ENCODE peak calls at places on chromosome 14, in ten cellular contexts. C is lower leg skin, X is lower lobe of right lung, I is fibroblast of mammary gland, D is endodermal cell, M is Panc1, J is SK-N-SH, S is tibial artery, O is IMR-90, B is OCI-LY7. Z is an unnamed sample.

GRCh38 chr14:32224731-32225377 is 21.8 kb upstream of the RNU6-8 start:
- DNase-seq in B (no peak), C (no peak), X (peak), S (peak), D (peak), I (peak), O (peak), J (peak), M (no peak), Z (peak)

GRCh38 chr14:62301076-62301475 is 538.9 kb downstream of the SNAPC1 start:
- DNase-seq in O (peak), J (no peak), X (no peak), S (no peak), B (no peak), I (no peak), C (no peak), M (no peak), D (no peak), Z (peak)

GRCh38 chr14:105389976-105390848 is 8.1 kb upstream of the TEX22 start:
- DNase-seq in X (no peak), B (peak), M (no peak), D (no peak), J (no peak), C (no peak), I (no peak), O (no peak), S (no peak), Z (no peak)

GRCh38 chr14:103834956-103835355 is 12.4 kb downstream of the PPP1R13B start:
- DNase-seq in X (no peak), O (no peak), S (no peak), D (peak), C (no peak), M (no peak), I (no peak), B (no peak), J (no peak), Z (no peak)

GRCh38 chr14:35258420-35258819 is 33.8 kb upstream of the PSMA6 start:
- DNase-seq in O (no peak), X (no peak), B (no peak), C (no peak), M (no peak), J (no peak), D (no peak), S (no peak), I (no peak), Z (no peak)

GRCh38 chr14:24481622-24482324 is 26.3 kb downstream of the CMA1 start:
- DNase-seq in J (peak), B (peak), M (peak), D (peak), C (no peak), I (peak), O (peak), S (no peak), X (peak), Z (no peak)

GRCh38 chr14:91911474-91912032 is 35.9 kb downstream of the FBLN5 start:
- DNase-seq in C (no peak), O (peak), D (peak), M (no peak), I (peak), B (peak), X (no peak), J (peak), S (no peak), Z (peak)

GRCh38 chr14:90739318-90740077 is 76.7 kb downstream of the TTC7B start:
- DNase-seq in M (no peak), B (no peak), S (no peak), J (peak), C (no peak), D (peak), I (no peak), O (peak), X (no peak), Z (no peak)

GRCh38 chr14:65000868-65001600 is 14.3 kb downstream of the FNTB start:
- DNase-seq in C (no peak), X (no peak), S (no peak), I (no peak), D (no peak), J (no peak), M (no peak), B (no peak), O (peak), Z (no peak)

GRCh38 chr14:95341115-95341514 is 21.4 kb upstream of the CLMN start:
- DNase-seq in O (no peak), B (no peak), X (no peak), S (no peak), J (no peak), D (no peak), I (peak), C (no peak), M (no peak), Z (no peak)

GRCh38 chr14:76908834-76909233 is 82.6 kb downstream of the LRRC74A start:
- DNase-seq in S (no peak), O (no peak), C (no peak), I (no peak), X (peak), B (peak), J (no peak), D (no peak), M (no peak), Z (no peak)

GRCh38 chr14:69036757-69037506 is 57.8 kb upstream of the ACTN1 start:
- DNase-seq in S (no peak), D (peak), X (no peak), O (no peak), C (no peak), I (no peak), M (no peak), B (no peak), J (no peak), Z (no peak)

GRCh38 chr14:73761621-73762355 is 47.6 kb upstream of the PNMA1 start:
- DNase-seq in S (no peak), J (no peak), D (no peak), X (no peak), M (no peak), I (no peak), B (peak), O (no peak), C (no peak), Z (no peak)

GRCh38 chr14:103867523-103867953 is 20.2 kb upstream of the PPP1R13B start:
- DNase-seq in I (no peak), O (no peak), C (no peak), D (no peak), S (no peak), J (peak), B (no peak), X (peak), M (no peak), Z (no peak)

GRCh38 chr14:54086780-54087179 is 130.2 kb upstream of the BMP4 start:
- DNase-seq in X (no peak), M (no peak), S (no peak), O (peak), B (no peak), I (no peak), J (no peak), C (no peak), D (no peak), Z (no peak)

GRCh38 chr14:33631021-33631420 is 319.9 kb downstream of the EGLN3 start:
- DNase-seq in O (no peak), J (no peak), B (no peak), I (no peak), X (no peak), M (no peak), S (no peak), C (no peak), D (no peak), Z (no peak)

GRCh38 chr14:68367444-68368014 is 425.3 kb downstream of the ZFP36L1 start:
- DNase-seq in O (no peak), J (peak), M (no peak), X (no peak), B (no peak), D (no peak), C (no peak), S (no peak), I (no peak), Z (no peak)

GRCh38 chr14:67576216-67576615 is 23.9 kb downstream of the PIGH start:
- DNase-seq in S (peak), J (no peak), X (peak), I (no peak), B (no peak), O (no peak), D (no peak), M (no peak), C (no peak), Z (no peak)

GRCh38 chr14:76405627-76406026 is 29.7 kb downstream of the ESRRB start:
- DNase-seq in I (no peak), J (no peak), O (no peak), B (no peak), M (no peak), C (no peak), S (no peak), X (no peak), D (no peak), Z (no peak)

GRCh38 chr14:67137744-67138371 is 51.4 kb upstream of the GARIN2 start:
- DNase-seq in O (peak), X (no peak), D (no peak), S (no peak), M (no peak), B (peak), C (no peak), J (peak), I (peak), Z (peak)

GRCh38 chr14:75303415-75303814 is 24.8 kb downstream of the FOS start:
- DNase-seq in J (peak), I (peak), O (peak), D (peak), S (peak), B (peak), C (peak), X (peak), M (no peak), Z (peak)

GRCh38 chr14:56471056-56471455 is 108.5 kb upstream of the TMEM260 start:
- DNase-seq in D (no peak), M (no peak), B (no peak), J (no peak), C (no peak), I (no peak), O (no peak), S (no peak), X (no peak), Z (no peak)

GRCh38 chr14:79571361-79571760 is 639.9 kb downstream of the DIO2 start:
- DNase-seq in M (no peak), D (no peak), X (no peak), I (no peak), O (no peak), S (no peak), B (no peak), J (no peak), C (no peak), Z (no peak)

GRCh38 chr14:79764288-79764687 is 447.0 kb downstream of the DIO2 start:
- DNase-seq in B (no peak), M (no peak), C (no peak), J (no peak), S (no peak), I (no peak), X (no peak), D (no peak), O (no peak), Z (no peak)

GRCh38 chr14:56555921-56556570 is 23.6 kb upstream of the TMEM260 start:
- DNase-seq in X (no peak), M (peak), J (peak), S (no peak), I (peak), B (peak), D (no peak), C (no peak), O (peak), Z (peak)

GRCh38 chr14:65258391-65258790 is 154.1 kb upstream of the FUT8 start:
- DNase-seq in B (no peak), D (no peak), C (no peak), I (peak), M (peak), O (peak), S (no peak), X (no peak), J (no peak), Z (peak)

GRCh38 chr14:29906256-29906885 is 21.3 kb downstream of the PRKD1 start:
- DNase-seq in X (no peak), O (peak), J (no peak), B (no peak), S (no peak), C (no peak), D (no peak), M (peak), I (peak), Z (peak)

GRCh38 chr14:76456200-76456599 is 80.3 kb downstream of the ESRRB start:
- DNase-seq in C (no peak), O (peak), X (no peak), D (peak), J (peak), B (peak), I (peak), S (no peak), M (no peak), Z (no peak)

GRCh38 chr14:79162833-79163232 is 992.7 kb downstream of the NRXN3 start:
- DNase-seq in O (no peak), S (no peak), C (no peak), J (no peak), D (no peak), X (no peak), B (no peak), I (no peak), M (no peak), Z (no peak)

GRCh38 chr14:100176811-100177327 is 17.4 kb upstream of the DEGS2 start:
- DNase-seq in M (no peak), O (no peak), C (no peak), X (no peak), D (no peak), I (no peak), B (no peak), J (no peak), S (no peak), Z (no peak)

GRCh38 chr14:87830443-87831096 is 162.4 kb downstream of the GALC start:
- DNase-seq in C (no peak), D (no peak), J (no peak), B (no peak), S (no peak), I (no peak), O (no peak), X (no peak), M (no peak), Z (no peak)

GRCh38 chr14:55126089-55126488 is 3.0 kb upstream of the LGALS3 start:
- DNase-seq in O (no peak), X (no peak), B (no peak), J (no peak), S (no peak), M (no peak), C (peak), D (no peak), I (no peak), Z (no peak)
- TF ChIP-seq CTCF in O (no peak), X (no peak), B (no peak), J (no peak), S (no peak), M (no peak), C (no peak), D (no peak), I (no peak), Z (no peak)

GRCh38 chr14:101733211-101733610 is 28.3 kb upstream of the PPP2R5C start:
- DNase-seq in D (no peak), I (peak), X (no peak), O (peak), S (no peak), M (no peak), C (no peak), B (no peak), J (no peak), Z (peak)
- TF ChIP-seq CTCF in D (no peak), I (no peak), X (no peak), O (no peak), S (no peak), M (no peak), C (no peak), B (no peak), J (no peak), Z (no peak)

DNA sequence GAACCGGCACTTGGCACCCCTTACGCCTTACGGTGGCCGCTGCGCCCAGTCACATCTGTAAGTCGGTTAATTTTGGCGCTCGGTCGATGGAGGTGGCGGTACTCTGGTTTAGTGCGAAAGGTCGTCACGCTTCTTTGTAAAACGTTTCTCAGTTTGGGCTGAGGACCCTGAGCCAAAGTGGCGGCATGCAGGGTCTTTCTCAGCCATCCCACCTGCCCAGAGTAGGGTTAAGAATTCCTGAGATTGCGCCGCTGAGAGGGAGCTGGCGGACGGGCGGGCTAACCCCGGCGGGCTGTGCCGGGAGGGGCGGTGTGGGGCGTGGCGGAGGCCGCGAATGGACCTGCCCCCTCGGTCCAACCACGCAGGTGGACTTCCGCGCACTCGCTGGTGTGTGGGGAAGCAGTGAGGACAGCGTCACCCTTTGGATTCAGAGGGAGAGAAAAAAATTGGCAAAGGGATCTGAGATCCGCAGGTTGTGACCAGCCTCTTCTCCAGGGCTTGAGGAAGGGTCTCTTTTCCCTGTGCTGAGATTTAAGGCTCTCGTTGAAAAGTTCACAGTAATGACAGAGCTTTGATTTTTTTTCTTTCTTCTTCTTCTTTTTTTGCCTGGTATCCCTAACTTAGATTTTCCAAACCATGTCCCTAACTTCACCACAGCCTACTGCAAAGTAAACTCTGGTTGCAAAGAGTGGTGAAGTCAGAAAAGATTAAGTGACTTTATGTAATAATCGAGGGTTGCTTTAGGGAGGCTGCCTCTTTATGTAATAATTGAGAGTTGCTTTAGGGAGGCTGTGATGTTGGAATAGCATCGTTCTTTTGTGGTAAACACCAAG is 602 bp upstream of the FBXO33 start:
- DNase-seq in C (peak), J (peak), M (peak), B (peak), S (peak), O (peak), I (peak), X (peak), D (peak), Z (peak)
- TF ChIP-seq CTCF in C (no peak), J (peak), M (peak), B (peak), S (no peak), O (peak), I (no peak), X (peak), D (peak), Z (peak)

GRCh38 chr14:83940253-83940652 is 1589.7 kb upstream of the FLRT2 start:
- DNase-seq in S (no peak), J (no peak), X (no peak), B (no peak), D (no peak), M (no peak), O (no peak), C (no peak), I (no peak), Z (no peak)
- TF ChIP-seq CTCF in S (no peak), J (no peak), X (no peak), B (no peak), D (peak), M (no peak), O (no peak), C (no peak), I (no peak), Z (no peak)